ENCODE peak calls at places on chromosome 3, in ten cellular contexts. R, S, Q, V, M, P, K, F, Z and X are unnamed samples.

GRCh38 chr3:157190242-157190876 is 30.4 kb upstream of the CCNL1 start:
- DNase-seq in R (no peak), S (no peak), Q (no peak), V (no peak), M (no peak), P (no peak), K (no peak), F (no peak), Z (no peak), X (peak)

GRCh38 chr3:9257092-9257491 is 7.6 kb upstream of the SRGAP3 start:
- DNase-seq in R (no peak), S (no peak), Q (no peak), V (no peak), M (no peak), P (no peak), K (no peak), F (no peak), Z (no peak), X (no peak)

GRCh38 chr3:107824822-107825371 is 265.9 kb downstream of the CD47 start:
- DNase-seq in R (no peak), S (no peak), Q (no peak), V (no peak), M (no peak), P (no peak), K (no peak), F (no peak), Z (no peak), X (no peak)

GRCh38 chr3:13547591-13548371 is 1.1 kb upstream of the FBLN2 start:
- DNase-seq in R (no peak), S (no peak), Q (no peak), V (peak), M (no peak), P (no peak), K (no peak), F (no peak), Z (no peak), X (peak)

GRCh38 chr3:197750396-197750831 is 731 bp downstream of the FYTTD1 start:
- DNase-seq in R (no peak), S (peak), Q (peak), V (peak), M (no peak), P (peak), K (peak), F (peak), Z (peak), X (peak)

GRCh38 chr3:72894941-72895552 is 7.2 kb downstream of the GXYLT2 start:
- DNase-seq in R (no peak), S (no peak), Q (no peak), V (no peak), M (no peak), P (no peak), K (no peak), F (no peak), Z (no peak), X (no peak)

GRCh38 chr3:55818485-55818884 is 331.4 kb upstream of the WNT5A start:
- DNase-seq in R (no peak), S (no peak), Q (no peak), V (peak), M (no peak), P (no peak), K (no peak), F (no peak), Z (no peak), X (peak)

GRCh38 chr3:42032693-42033349 is 58.3 kb upstream of the TRAK1 start:
- DNase-seq in R (peak), S (no peak), Q (peak), V (peak), M (no peak), P (peak), K (no peak), F (peak), Z (peak), X (peak)

GRCh38 chr3:179852117-179852886 is 184.4 kb downstream of the PEX5L start:
- DNase-seq in R (peak), S (no peak), Q (peak), V (peak), M (no peak), P (no peak), K (no peak), F (no peak), Z (no peak), X (peak)

GRCh38 chr3:196868297-196868661 is 559 bp downstream of the SENP5 start:
- DNase-seq in R (no peak), S (peak), Q (no peak), V (peak), M (no peak), P (no peak), K (no peak), F (peak), Z (no peak), X (peak)

GRCh38 chr3:149310796-149311534 is 22.5 kb downstream of the TM4SF18 start:
- DNase-seq in R (no peak), S (no peak), Q (no peak), V (no peak), M (no peak), P (no peak), K (no peak), F (no peak), Z (no peak), X (no peak)

GRCh38 chr3:192892981-192893827 is 24.5 kb downstream of the MB21D2 start:
- DNase-seq in R (peak), S (peak), Q (peak), V (peak), M (no peak), P (peak), K (no peak), F (no peak), Z (peak), X (peak)

GRCh38 chr3:155153242-155154186 is 73.4 kb downstream of the MME start:
- DNase-seq in R (no peak), S (no peak), Q (no peak), V (no peak), M (no peak), P (no peak), K (no peak), F (no peak), Z (no peak), X (no peak)

GRCh38 chr3:110349295-110349694 is 722.3 kb upstream of the NECTIN3 start:
- DNase-seq in R (no peak), S (no peak), Q (no peak), V (no peak), M (no peak), P (no peak), K (no peak), F (no peak), Z (no peak), X (no peak)

GRCh38 chr3:4999626-5000184 is 20.5 kb downstream of the BHLHE40 start:
- DNase-seq in R (no peak), S (no peak), Q (no peak), V (no peak), M (peak), P (no peak), K (no peak), F (no peak), Z (no peak), X (peak)

GRCh38 chr3:42214565-42215283 is 51.3 kb downstream of the CCK start:
- DNase-seq in R (no peak), S (no peak), Q (peak), V (no peak), M (no peak), P (no peak), K (no peak), F (no peak), Z (no peak), X (no peak)

GRCh38 chr3:127732879-127733350 is 60.2 kb downstream of the ABTB1 start:
- DNase-seq in R (no peak), S (no peak), Q (no peak), V (no peak), M (no peak), P (no peak), K (no peak), F (no peak), Z (no peak), X (no peak)

GRCh38 chr3:133296315-133296917 is 103.4 kb upstream of the BFSP2 start:
- DNase-seq in R (no peak), S (no peak), Q (peak), V (no peak), M (no peak), P (no peak), K (no peak), F (no peak), Z (no peak), X (no peak)

GRCh38 chr3:111299070-111299672 is 227.6 kb downstream of the NECTIN3 start:
- DNase-seq in R (peak), S (no peak), Q (peak), V (peak), M (no peak), P (no peak), K (no peak), F (no peak), Z (no peak), X (peak)

GRCh38 chr3:25679642-25680302 is 15.1 kb upstream of the TOP2B start:
- DNase-seq in R (no peak), S (no peak), Q (no peak), V (no peak), M (no peak), P (no peak), K (no peak), F (no peak), Z (no peak), X (no peak)

GRCh38 chr3:58560771-58561311 is 16.4 kb downstream of the FAM107A start:
- DNase-seq in R (peak), S (no peak), Q (peak), V (peak), M (no peak), P (no peak), K (no peak), F (peak), Z (no peak), X (peak)

GRCh38 chr3:15339786-15340215 is 7.4 kb upstream of the SH3BP5 start:
- DNase-seq in R (peak), S (no peak), Q (peak), V (no peak), M (no peak), P (no peak), K (no peak), F (no peak), Z (no peak), X (peak)

GRCh38 chr3:39000008-39000450 is 51.7 kb downstream of the SCN11A start:
- DNase-seq in R (peak), S (no peak), Q (peak), V (peak), M (no peak), P (no peak), K (no peak), F (no peak), Z (no peak), X (peak)

GRCh38 chr3:169769287-169770181 is at the start of gene ACTRT3:
- DNase-seq in R (no peak), S (peak), Q (peak), V (peak), M (peak), P (peak), K (peak), F (peak), Z (peak), X (peak)

GRCh38 chr3:167886690-167887089 is 151.2 kb downstream of the SERPINI1 start:
- DNase-seq in R (no peak), S (no peak), Q (peak), V (no peak), M (no peak), P (no peak), K (no peak), F (no peak), Z (no peak), X (peak)
- TF ChIP-seq CTCF in R (no peak), S (no peak), Q (no peak), V (no peak), M (no peak), P (no peak), K (no peak), F (no peak), Z (no peak), X (no peak)

GRCh38 chr3:126180477-126181397 is at the start of gene ALDH1L1:
- DNase-seq in R (no peak), S (peak), Q (peak), V (peak), M (no peak), P (peak), K (peak), F (peak), Z (peak), X (peak)
- H3K4me3 ChIP-seq in R (peak), S (peak), Q (peak), V (peak), M (peak), P (peak), K (no peak), F (peak), Z (peak), X (peak)

GRCh38 chr3:53174346-53175250 is 13.6 kb downstream of the PRKCD start:
- DNase-seq in R (no peak), S (no peak), Q (no peak), V (no peak), M (no peak), P (no peak), K (no peak), F (no peak), Z (no peak), X (no peak)
- TF ChIP-seq CTCF in R (no peak), S (no peak), Q (no peak), V (no peak), M (no peak), P (no peak), K (no peak), F (no peak), Z (no peak), X (no peak)

GRCh38 chr3:122387709-122388108 is 3.7 kb downstream of the FAM162A start:
- DNase-seq in R (no peak), S (no peak), Q (no peak), V (no peak), M (no peak), P (no peak), K (no peak), F (no peak), Z (no peak), X (no peak)
- H3K4me3 ChIP-seq in R (no peak), S (no peak), Q (no peak), V (no peak), M (no peak), P (no peak), K (no peak), F (no peak), Z (no peak), X (no peak)

GRCh38 chr3:160163259-160163878 is 61.9 kb upstream of the C3orf80 start:
- DNase-seq in R (no peak), S (no peak), Q (peak), V (no peak), M (no peak), P (no peak), K (no peak), F (no peak), Z (no peak), X (peak)
- TF ChIP-seq CTCF in R (peak), S (peak), Q (peak), V (peak), M (no peak), P (peak), K (no peak), F (peak), Z (peak), X (peak)

GRCh38 chr3:194312743-194313281 is 38.3 kb downstream of the CPN2 start:
- DNase-seq in R (no peak), S (no peak), Q (peak), V (peak), M (no peak), P (peak), K (peak), F (no peak), Z (peak), X (peak)

GRCh38 chr3:194315965-194316361 is 35.2 kb downstream of the CPN2 start:
- DNase-seq in R (no peak), S (no peak), Q (no peak), V (no peak), M (no peak), P (no peak), K (peak), F (no peak), Z (peak), X (peak)

GRCh38 chr3:194313642-194314430 is 37.3 kb downstream of the CPN2 start:
- DNase-seq in R (no peak), S (no peak), Q (no peak), V (peak), M (no peak), P (peak), K (peak), F (no peak), Z (peak), X (no peak)

GRCh38 chr3:194315088-194315964 is 35.8 kb downstream of the CPN2 start:
- DNase-seq in R (no peak), S (peak), Q (peak), V (peak), M (peak), P (peak), K (peak), F (peak), Z (peak), X (peak)

DNA sequence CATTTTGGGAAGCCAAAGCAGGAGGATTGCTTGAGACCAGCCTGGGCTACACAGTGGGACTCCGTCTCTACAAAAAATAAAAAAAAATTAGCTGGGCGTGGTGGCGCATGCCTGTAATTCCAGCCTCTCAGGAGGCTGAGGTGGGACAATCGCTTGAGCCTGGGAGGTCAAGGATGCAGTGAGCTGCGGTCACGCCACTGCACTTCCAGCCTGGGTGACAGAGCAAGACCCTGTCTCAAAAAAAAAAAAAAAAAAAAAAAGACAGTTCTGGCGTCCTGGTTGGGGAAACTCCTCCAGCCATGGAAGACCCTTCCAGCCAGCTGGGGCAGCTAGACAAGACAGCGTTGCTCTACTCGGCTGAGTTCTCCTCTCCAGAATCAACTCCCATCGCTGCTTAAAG is 36.5 kb downstream of the CPN2 start:
- DNase-seq in R (no peak), S (no peak), Q (no peak), V (no peak), M (no peak), P (no peak), K (no peak), F (no peak), Z (no peak), X (no peak)
- H3K4me3 ChIP-seq in R (no peak), S (no peak), Q (peak), V (no peak), M (peak), P (no peak), K (no peak), F (no peak), Z (no peak), X (no peak)